ENCODE peak calls at places on chromosome 19, in nine cellular contexts. E is NCI-H2029; A is NCI-H2107; R is nephron progenitor cell; P is activated T-cell treated with anti-CD3 and anti-CD28 coated beads for 1 hour; W is activated CD4-positive, alpha-beta T cell treated with anti-CD3 and anti-CD28 coated beads, Interleukin-2, amount 50 U/mL, for 24 hours; C is AG08395; B is stimulated activated CD8-positive, alpha-beta memory T cell treated with anti-CD3 and anti-CD28 coated beads, Interleukin-4, amount 100 ng/mL, for 1 hour; Z is cardiac fibroblast. G is an unnamed sample.

GRCh38 chr19:47406711-47407416 is 12.5 kb downstream of the MEIS3 start:
- DNase-seq in R (peak; percentile 87), B (no peak), E (no peak), C (no peak), P (no peak), Z (no peak), A (no peak), W (no peak), G (no peak)

GRCh38 chr19:56091751-56092546 is 29.1 kb downstream of the ZNF787 start:
- DNase-seq in B (no peak), C (no peak), Z (no peak), R (no peak), W (no peak), A (peak; percentile 58), E (peak; percentile 64), P (no peak), G (peak; percentile 36)

GRCh38 chr19:17037966-17038500 is 11.4 kb upstream of the CPAMD8 start:
- DNase-seq in P (no peak), A (no peak), B (no peak), W (no peak), E (no peak), Z (no peak), C (no peak), R (no peak), G (no peak)

GRCh38 chr19:53977991-53978731 is 13.3 kb upstream of the CACNG6 start:
- DNase-seq in C (peak; percentile 87), R (peak; percentile 88), W (no peak), B (no peak), P (no peak), A (no peak), Z (peak; percentile 97), E (no peak), G (no peak)

GRCh38 chr19:9917322-9917721 is 19.0 kb downstream of the OLFM2 start:
- DNase-seq in B (no peak), A (no peak), C (peak; percentile 87), P (no peak), R (peak; percentile 36), W (no peak), Z (peak; percentile 63), E (peak; percentile 31), G (no peak)

GRCh38 chr19:35911173-35911572 is 3.1 kb upstream of the TYROBP start:
- DNase-seq in B (no peak), E (no peak), R (no peak), P (no peak), Z (no peak), C (no peak), A (no peak), W (no peak), G (no peak)

GRCh38 chr19:16581971-16582343 is 9.7 kb upstream of the SLC35E1 start:
- DNase-seq in E (no peak), W (no peak), B (no peak), A (no peak), R (no peak), P (no peak), C (no peak), Z (no peak), G (no peak)

GRCh38 chr19:2483484-2484151 is 7.7 kb downstream of the GADD45B start:
- DNase-seq in P (no peak), B (no peak), E (no peak), A (no peak), W (no peak), Z (no peak), C (no peak), R (no peak), G (no peak)

GRCh38 chr19:55027472-55028337 is 10.4 kb downstream of the GP6 start:
- DNase-seq in Z (no peak), A (no peak), R (no peak), E (no peak), C (no peak), B (no peak), W (no peak), P (no peak), G (no peak)

GRCh38 chr19:3319643-3320353 is 46.6 kb upstream of the NFIC start:
- DNase-seq in R (no peak), B (no peak), A (no peak), Z (peak; percentile 26), P (no peak), C (no peak), W (no peak), E (no peak), G (no peak)

GRCh38 chr19:39424934-39425333 is 10.8 kb downstream of the RPS16 start:
- DNase-seq in Z (no peak), E (no peak), W (no peak), A (no peak), B (no peak), P (no peak), R (no peak), C (no peak), G (no peak)

GRCh38 chr19:28208745-28209144 is 1004.2 kb downstream of the UQCRFS1 start:
- DNase-seq in R (no peak), B (no peak), A (no peak), P (no peak), W (no peak), E (no peak), Z (no peak), C (no peak), G (no peak)

GRCh38 chr19:15456871-15457700 is 7.3 kb downstream of the RASAL3 start:
- DNase-seq in W (no peak), R (peak; percentile 38), A (no peak), P (no peak), E (peak; percentile 93), B (no peak), C (no peak), Z (no peak), G (peak; percentile 4)

GRCh38 chr19:2813235-2814160 is 6.2 kb upstream of the ZNF554 start:
- DNase-seq in W (no peak), Z (no peak), R (no peak), B (no peak), C (no peak), A (no peak), P (no peak), E (no peak), G (no peak)

GRCh38 chr19:14347999-14348889 is 33.0 kb upstream of the ADGRE5 start:
- DNase-seq in Z (peak; percentile 61), E (no peak), R (peak; percentile 78), C (peak; percentile 87), A (no peak), W (no peak), P (peak; percentile 60), B (peak; percentile 43), G (no peak)